ENCODE peak calls at places on chromosome 15, in eight cellular contexts. H is A549, C is ovary, A is left ventricle myocardium inferior, D is lung, K is spleen, I is A673, T is colonic mucosa. L is an unnamed sample.
A peak's percentile ranks its signal among the peaks of the same experiment; 100 is the strongest.

GRCh38 chr15:39574416-39574815 is 6.5 kb upstream of the THBS1 start:
- DNase-seq in H (no peak), C (no peak), A (no peak), D (no peak), K (no peak), I (no peak), T (no peak), L (no peak)

GRCh38 chr15:79030470-79030869 is 60.1 kb downstream of the RASGRF1 start:
- DNase-seq in H (no peak), C (no peak), A (no peak), D (no peak), K (no peak), I (no peak), T (no peak), L (no peak)

GRCh38 chr15:66581972-66582537 is 16.3 kb upstream of the LCTL start:
- DNase-seq in H (no peak), C (no peak), A (no peak), D (no peak), K (no peak), I (no peak), T (no peak), L (no peak)

GRCh38 chr15:100106732-100107131 is 235.0 kb downstream of the ADAMTS17 start:
- DNase-seq in H (no peak), C (peak; percentile 4), A (no peak), D (no peak), K (peak; percentile 27), I (no peak), T (no peak), L (no peak)

GRCh38 chr15:74156678-74157411 is 16.7 kb upstream of the ISLR start:
- DNase-seq in H (no peak), C (no peak), A (no peak), D (no peak), K (no peak), I (no peak), T (no peak), L (no peak)

GRCh38 chr15:83717010-83717409 is 63.1 kb downstream of the ADAMTSL3 start:
- DNase-seq in H (no peak), C (no peak), A (no peak), D (no peak), K (no peak), I (peak; percentile 6), T (no peak), L (no peak)

GRCh38 chr15:98734472-98735284 is 86.3 kb downstream of the IGF1R start:
- DNase-seq in H (no peak), C (no peak), A (no peak), D (no peak), K (no peak), I (no peak), T (no peak), L (no peak)

GRCh38 chr15:87762110-87762509 is 494.4 kb downstream of the NTRK3 start:
- DNase-seq in H (no peak), C (no peak), A (no peak), D (no peak), K (no peak), I (no peak), T (no peak), L (no peak)

GRCh38 chr15:66233487-66234415 is 19.8 kb downstream of the MEGF11 start:
- DNase-seq in H (peak; percentile 64), C (no peak), A (no peak), D (no peak), K (peak; percentile 38), I (peak; percentile 27), T (no peak), L (no peak)

GRCh38 chr15:75454471-75455418 is 3.3 kb upstream of the SIN3A start:
- DNase-seq in H (no peak), C (no peak), A (no peak), D (no peak), K (peak; percentile 96), I (peak; percentile 78), T (peak; percentile 33), L (no peak)

GRCh38 chr15:59251001-59251845 is 44.6 kb downstream of the LDHAL6B start:
- DNase-seq in H (no peak), C (no peak), A (no peak), D (no peak), K (no peak), I (no peak), T (no peak), L (no peak)

GRCh38 chr15:36940636-36941285 is 159.6 kb downstream of the MEIS2 start:
- DNase-seq in H (no peak), C (no peak), A (no peak), D (no peak), K (no peak), I (no peak), T (no peak), L (no peak)

GRCh38 chr15:66748320-66748779 is 46.3 kb downstream of the SMAD6 start:
- DNase-seq in H (peak; percentile 67), C (no peak), A (no peak), D (no peak), K (no peak), I (no peak), T (no peak), L (no peak)

GRCh38 chr15:100945006-100945405 is 25.8 kb downstream of the LRRK1 start:
- DNase-seq in H (no peak), C (no peak), A (no peak), D (no peak), K (no peak), I (no peak), T (no peak), L (no peak)

GRCh38 chr15:66842710-66843441 is 140.8 kb downstream of the SMAD6 start:
- DNase-seq in H (peak; percentile 67), C (peak; percentile 79), A (peak; percentile 80), D (peak; percentile 82), K (peak; percentile 82), I (peak; percentile 49), T (peak; percentile 76), L (no peak)

GRCh38 chr15:52362497-52362896 is 66.9 kb upstream of the MYO5C start:
- DNase-seq in H (no peak), C (no peak), A (no peak), D (no peak), K (no peak), I (peak; percentile 13), T (no peak), L (no peak)

GRCh38 chr15:63872759-63873510 is 39.2 kb upstream of the HERC1 start:
- DNase-seq in H (no peak), C (no peak), A (no peak), D (no peak), K (no peak), I (no peak), T (no peak), L (no peak)

DNA sequence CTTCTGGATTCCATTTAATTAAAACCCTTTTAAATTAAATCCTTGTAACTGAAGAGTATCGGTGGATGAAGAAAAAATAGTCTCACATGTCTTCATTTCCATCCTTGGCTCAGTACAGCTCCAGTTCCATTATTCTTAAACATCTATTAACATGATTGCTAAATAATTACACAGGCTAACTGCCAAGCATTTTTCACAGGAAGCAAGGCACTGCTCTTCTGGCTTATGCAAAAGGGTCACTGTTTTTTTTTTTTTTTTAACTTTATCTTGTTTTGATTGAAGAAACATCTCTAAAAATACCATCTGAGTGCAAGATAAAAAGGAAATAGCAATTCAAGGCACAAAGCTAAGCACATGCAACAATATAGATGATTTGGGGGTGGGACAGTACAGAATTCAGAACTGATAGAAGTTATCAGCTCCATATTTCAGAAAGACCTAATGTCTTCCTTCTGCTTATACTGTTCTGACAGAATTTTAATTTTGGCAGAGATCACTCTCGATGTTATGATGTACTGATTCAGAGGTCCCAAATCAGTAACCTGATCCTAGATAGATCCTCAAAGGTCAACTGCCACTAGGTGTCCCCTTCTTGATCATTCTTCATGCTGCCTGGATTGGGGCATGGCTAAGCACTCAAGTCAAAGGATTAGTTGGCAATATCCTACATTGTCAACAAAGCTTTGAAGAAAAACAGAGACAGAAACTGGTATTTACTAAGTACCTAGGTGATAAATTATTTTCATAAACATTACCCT is 57.8 kb upstream of the ACTC1 start:
- DNase-seq in H (peak; percentile 10), C (no peak), A (no peak), D (no peak), K (no peak), I (peak; percentile 63), T (no peak), L (no peak)
- TF ChIP-seq CTCF in H (no peak), C (no peak), A (no peak), D (no peak), K (no peak), I (no peak), T (no peak), L (no peak)

GRCh38 chr15:45161666-45162065 is 26.1 kb downstream of the SHF start:
- DNase-seq in H (no peak), C (no peak), A (no peak), D (no peak), K (no peak), I (no peak), T (no peak), L (no peak)

GRCh38 chr15:45163508-45163856 is 24.3 kb downstream of the SHF start:
- DNase-seq in H (no peak), C (no peak), A (no peak), D (no peak), K (no peak), I (no peak), T (no peak), L (no peak)

GRCh38 chr15:45165536-45165935 is 22.2 kb downstream of the SHF start:
- DNase-seq in H (no peak), C (no peak), A (no peak), D (no peak), K (no peak), I (no peak), T (no peak), L (no peak)

GRCh38 chr15:45164914-45165313 is 22.9 kb downstream of the SHF start:
- DNase-seq in H (no peak), C (no peak), A (no peak), D (no peak), K (no peak), I (no peak), T (no peak), L (no peak)

GRCh38 chr15:45162771-45163507 is 24.8 kb downstream of the SHF start:
- DNase-seq in H (peak; percentile 74), C (peak; percentile 81), A (peak; percentile 73), D (peak; percentile 77), K (peak; percentile 87), I (peak; percentile 85), T (peak; percentile 83), L (no peak)
- H3K27ac ChIP-seq in H (peak overlapping the region; percentile 35), C (no peak overlapping the region), A (no peak overlapping the region), D (no peak overlapping the region), K (no peak overlapping the region), I (no peak overlapping the region), T (no peak overlapping the region), L (peak overlapping the region; percentile 67)

GRCh38 chr15:90869140-90869541 is 753 bp downstream of the FURIN start:
- DNase-seq in H (no peak), C (no peak), A (no peak), D (no peak), K (no peak), I (no peak), T (no peak), L (no peak)
- H3K4me1 ChIP-seq in H (peaks cover 69% of the 10 kb centered on the region), C (peaks cover 15% of the 10 kb centered on the region), A (peaks cover 67% of the 10 kb centered on the region), D (peaks cover 20% of the 10 kb centered on the region), K (peaks cover 46% of the 10 kb centered on the region), I (peaks cover 45% of the 10 kb centered on the region), T (peaks cover 38% of the 10 kb centered on the region), L (peaks cover 53% of the 10 kb centered on the region)

DNA sequence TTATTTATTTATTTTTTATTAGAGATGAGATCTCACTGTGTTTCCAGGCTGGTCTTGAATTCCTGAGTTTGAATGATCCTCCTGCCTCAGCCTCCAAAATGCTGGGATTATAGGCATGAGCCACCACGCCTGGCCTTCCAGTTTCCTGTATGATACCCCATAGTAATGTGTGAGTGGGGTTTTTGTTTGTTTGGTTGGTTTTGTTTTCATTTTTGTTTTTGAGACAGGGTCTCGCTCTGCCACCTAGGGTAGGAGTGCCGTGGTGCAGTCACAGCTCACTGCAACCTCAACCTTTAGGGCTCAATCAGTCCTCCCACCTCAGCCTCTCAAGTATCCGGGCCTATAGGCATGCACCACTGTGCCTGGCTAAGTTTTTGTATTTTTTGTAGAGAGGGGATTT is 30.9 kb downstream of the GOLM2 start:
- DNase-seq in H (peak; percentile 2), C (no peak), A (no peak), D (no peak), K (no peak), I (no peak), T (no peak), L (no peak)
- TF ChIP-seq CTCF in H (no peak), C (no peak), A (no peak), D (no peak), K (peak; percentile 33), I (peak; percentile 23), T (no peak), L (no peak)

L was measured in vagina.